ENCODE peak calls at places on chromosomes 6 and 20, in ten cellular contexts. T is lower leg skin; D is astrocyte; W is transverse colon; F is fibroblast of pulmonary artery; B is PC-3; N is CD4-positive, alpha-beta T cell; E is thyroid gland; K is H9; R is heart right ventricle. G is an unnamed sample.
A peak's percentile ranks its signal among the peaks of the same experiment; 100 is the strongest.

GRCh38 chr20:56359212-56360132 is 698 bp downstream of the FAM210B start:
- DNase-seq in T (peak; percentile 41), D (peak; percentile 73), W (peak; percentile 47), F (peak; percentile 79), B (peak; percentile 78), N (no peak), E (peak; percentile 60), K (peak; percentile 39), R (peak; percentile 61), G (peak; percentile 72)

GRCh38 chr6:30893001-30893591 is 8.8 kb downstream of the DDR1 start:
- DNase-seq in T (no peak), D (no peak), W (no peak), F (no peak), B (no peak), N (no peak), E (no peak), K (no peak), R (no peak), G (no peak)

GRCh38 chr20:39112196-39112743 is 150.1 kb downstream of the DHX35 start:
- DNase-seq in T (no peak), D (peak; percentile 15), W (peak; percentile 19), F (peak; percentile 56), B (peak; percentile 51), N (no peak), E (peak; percentile 8), K (peak; percentile 84), R (peak; percentile 24), G (peak; percentile 50)

GRCh38 chr20:35776513-35777101 is 4.8 kb downstream of the PHF20 start:
- DNase-seq in T (peak; percentile 68), D (peak; percentile 33), W (peak; percentile 50), F (peak; percentile 76), B (peak; percentile 57), N (no peak), E (peak; percentile 57), K (no peak), R (peak; percentile 17), G (peak; percentile 56)

GRCh38 chr6:158897236-158897635 is 78.1 kb upstream of the EZR start:
- DNase-seq in T (peak; percentile 39), D (no peak), W (no peak), F (no peak), B (no peak), N (no peak), E (no peak), K (no peak), R (no peak), G (peak; percentile 48)

GRCh38 chr6:118968416-118968815 is 33.5 kb upstream of the MCM9 start:
- DNase-seq in T (no peak), D (no peak), W (no peak), F (peak; percentile 50), B (peak; percentile 37), N (no peak), E (no peak), K (no peak), R (no peak), G (peak; percentile 47)

GRCh38 chr6:68211242-68211795 is 423.8 kb upstream of the ADGRB3 start:
- DNase-seq in T (no peak), D (no peak), W (no peak), F (peak; percentile 13), B (no peak), N (no peak), E (no peak), K (no peak), R (no peak), G (peak; percentile 8)

GRCh38 chr6:74187811-74188210 is 491.8 kb downstream of the CD109 start:
- DNase-seq in T (no peak), D (no peak), W (no peak), F (no peak), B (no peak), N (no peak), E (no peak), K (no peak), R (no peak), G (no peak)

GRCh38 chr6:116008470-116009229 is 52.0 kb downstream of the FRK start:
- DNase-seq in T (no peak), D (peak; percentile 77), W (no peak), F (peak; percentile 64), B (peak; percentile 41), N (no peak), E (no peak), K (no peak), R (peak; percentile 11), G (peak; percentile 67)

GRCh38 chr6:33985333-33985751 is 160.5 kb downstream of the GRM4 start:
- DNase-seq in T (no peak), D (no peak), W (no peak), F (no peak), B (no peak), N (no peak), E (no peak), K (peak; percentile 26), R (no peak), G (no peak)

GRCh38 chr6:1407499-1407990 is 18.2 kb downstream of the FOXF2 start:
- DNase-seq in T (no peak), D (no peak), W (no peak), F (no peak), B (no peak), N (no peak), E (no peak), K (no peak), R (no peak), G (no peak)

GRCh38 chr20:53859684-53860083 is 210.7 kb downstream of the BCAS1 start:
- DNase-seq in T (peak; percentile 42), D (no peak), W (peak; percentile 35), F (no peak), B (no peak), N (no peak), E (peak; percentile 82), K (no peak), R (peak; percentile 57), G (no peak)

GRCh38 chr6:53062369-53062639 is 2.9 kb upstream of the FBXO9 start:
- DNase-seq in T (no peak), D (no peak), W (no peak), F (no peak), B (no peak), N (no peak), E (no peak), K (no peak), R (no peak), G (no peak)

GRCh38 chr6:90939906-90940305 is 353.0 kb upstream of the MAP3K7 start:
- DNase-seq in T (no peak), D (no peak), W (no peak), F (no peak), B (no peak), N (no peak), E (no peak), K (no peak), R (no peak), G (no peak)

GRCh38 chr20:41989935-41990635 is 371.9 kb upstream of the CHD6 start:
- DNase-seq in T (no peak), D (no peak), W (no peak), F (peak; percentile 2), B (no peak), N (no peak), E (no peak), K (no peak), R (no peak), G (no peak)

GRCh38 chr6:25312703-25313102 is 33.5 kb downstream of the CARMIL1 start:
- DNase-seq in T (no peak), D (peak; percentile 58), W (no peak), F (peak; percentile 83), B (peak; percentile 82), N (no peak), E (no peak), K (no peak), R (no peak), G (peak; percentile 70)
- TF ChIP-seq CTCF in T (no peak), D (no peak), W (no peak), F (peak; percentile 29), B (no peak), N (no peak), E (no peak), K (no peak), R (no peak), G (no peak)

GRCh38 chr20:49545572-49545971 is 22.4 kb downstream of the PTGIS start:
- DNase-seq in T (no peak), D (no peak), W (no peak), F (no peak), B (peak; percentile 25), N (no peak), E (no peak), K (no peak), R (no peak), G (no peak)
- TF ChIP-seq CTCF in T (no peak), D (no peak), W (no peak), F (peak; percentile 20), B (peak; percentile 59), N (no peak), E (no peak), K (peak; percentile 58), R (no peak), G (no peak)

DNA sequence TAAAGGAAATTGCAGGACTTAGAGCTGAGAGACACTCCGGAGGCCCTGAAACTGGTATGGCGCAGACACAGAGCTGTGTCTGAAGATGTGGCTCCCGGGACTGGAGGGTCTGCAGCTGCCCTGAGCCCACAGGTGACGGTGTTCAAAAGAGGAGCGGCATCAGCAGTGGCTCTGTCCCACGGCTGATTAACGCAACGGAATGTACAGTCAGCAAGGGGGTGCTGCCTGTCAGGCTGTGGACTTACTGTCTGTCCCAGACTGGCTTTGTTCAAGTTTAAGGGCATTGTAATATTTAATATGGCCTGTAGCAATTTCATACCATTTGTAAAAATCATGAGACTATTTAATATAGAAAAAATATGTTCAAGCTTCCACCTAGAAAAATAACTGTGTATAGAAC is 228.0 kb upstream of the TAB2 start:
- DNase-seq in T (no peak), D (no peak), W (no peak), F (no peak), B (no peak), N (no peak), E (no peak), K (no peak), R (no peak), G (no peak)
- TF ChIP-seq CTCF in T (no peak), D (no peak), W (no peak), F (no peak), B (peak; percentile 16), N (no peak), E (no peak), K (no peak), R (no peak), G (no peak)

GRCh38 chr6:107540465-107540857 is 50.5 kb downstream of the SOBP start:
- DNase-seq in T (no peak), D (no peak), W (no peak), F (no peak), B (no peak), N (no peak), E (peak; percentile 20), K (no peak), R (no peak), G (no peak)

GRCh38 chr6:107542170-107542569 is 52.3 kb downstream of the SOBP start:
- DNase-seq in T (no peak), D (no peak), W (no peak), F (no peak), B (no peak), N (no peak), E (no peak), K (no peak), R (peak; percentile 21), G (no peak)

GRCh38 chr6:107538856-107539387 is 49.0 kb downstream of the SOBP start:
- DNase-seq in T (no peak), D (no peak), W (no peak), F (no peak), B (no peak), N (no peak), E (peak; percentile 12), K (no peak), R (no peak), G (no peak)

GRCh38 chr6:107539409-107539808 is 49.5 kb downstream of the SOBP start:
- DNase-seq in T (no peak), D (peak; percentile 70), W (no peak), F (no peak), B (no peak), N (no peak), E (no peak), K (no peak), R (no peak), G (no peak)

GRCh38 chr6:107539849-107540464 is 50.0 kb downstream of the SOBP start:
- DNase-seq in T (no peak), D (no peak), W (no peak), F (no peak), B (no peak), N (no peak), E (no peak), K (no peak), R (no peak), G (no peak)
- TF ChIP-seq CTCF in T (no peak), D (no peak), W (no peak), F (no peak), B (no peak), N (no peak), E (no peak), K (no peak), R (no peak), G (no peak)